ENCODE peak calls at places on chromosomes 12 and 14, in six cellular contexts. One of them, this sample, is unnamed.

GRCh38 chr12:45257185-45257585 is 41.3 kb downstream of the ANO6 start:
- DNase-seq in psoas muscle: no peak
- DNase-seq in hypothalamus: no peak
- DNase-seq in tibial artery: no peak
- DNase-seq in SK-N-DZ: no peak
- DNase-seq in tibial nerve: no peak
- DNase-seq in this sample: no peak

GRCh38 chr12:124917135-124917840 is 2.8 kb upstream of the UBC start:
- DNase-seq in psoas muscle: peak; percentile 99
- DNase-seq in hypothalamus: no peak
- DNase-seq in tibial artery: peak; percentile 100
- DNase-seq in SK-N-DZ: peak; percentile 99
- DNase-seq in tibial nerve: peak; percentile 98
- DNase-seq in this sample: no peak

GRCh38 chr14:71122866-71123565 is 215.8 kb downstream of the PCNX1 start:
- DNase-seq in psoas muscle: no peak
- DNase-seq in hypothalamus: no peak
- DNase-seq in tibial artery: no peak
- DNase-seq in SK-N-DZ: no peak
- DNase-seq in tibial nerve: no peak
- DNase-seq in this sample: no peak

GRCh38 chr12:103273645-103274044 is 222.1 kb downstream of the C12orf42 start:
- DNase-seq in psoas muscle: no peak
- DNase-seq in hypothalamus: no peak
- DNase-seq in tibial artery: no peak
- DNase-seq in SK-N-DZ: no peak
- DNase-seq in tibial nerve: no peak
- DNase-seq in this sample: no peak

GRCh38 chr14:34299360-34299759 is 162.7 kb downstream of the SPTSSA start:
- DNase-seq in psoas muscle: no peak
- DNase-seq in hypothalamus: no peak
- DNase-seq in tibial artery: no peak
- DNase-seq in SK-N-DZ: no peak
- DNase-seq in tibial nerve: no peak
- DNase-seq in this sample: no peak

GRCh38 chr12:131085816-131086591 is 132.3 kb downstream of the ADGRD1 start:
- DNase-seq in psoas muscle: no peak
- DNase-seq in hypothalamus: no peak
- DNase-seq in tibial artery: peak; percentile 57
- DNase-seq in SK-N-DZ: no peak
- DNase-seq in tibial nerve: no peak
- DNase-seq in this sample: no peak

GRCh38 chr14:64506751-64507150 is 2.2 kb downstream of the ZBTB1 start:
- DNase-seq in psoas muscle: no peak
- DNase-seq in hypothalamus: no peak
- DNase-seq in tibial artery: no peak
- DNase-seq in SK-N-DZ: no peak
- DNase-seq in tibial nerve: no peak
- DNase-seq in this sample: no peak

GRCh38 chr14:60655898-60656754 is 6.8 kb upstream of the SIX1 start:
- DNase-seq in psoas muscle: no peak
- DNase-seq in hypothalamus: no peak
- DNase-seq in tibial artery: no peak
- DNase-seq in SK-N-DZ: peak; percentile 19
- DNase-seq in tibial nerve: no peak
- DNase-seq in this sample: no peak

GRCh38 chr14:102043251-102044025 is 43.4 kb downstream of the HSP90AA1 start:
- DNase-seq in psoas muscle: peak; percentile 86
- DNase-seq in hypothalamus: peak; percentile 26
- DNase-seq in tibial artery: no peak
- DNase-seq in SK-N-DZ: no peak
- DNase-seq in tibial nerve: no peak
- DNase-seq in this sample: peak; percentile 67

GRCh38 chr14:105335735-105336476 is 21.4 kb downstream of the PACS2 start:
- DNase-seq in psoas muscle: peak; percentile 85
- DNase-seq in hypothalamus: peak; percentile 63
- DNase-seq in tibial artery: no peak
- DNase-seq in SK-N-DZ: no peak
- DNase-seq in tibial nerve: no peak
- DNase-seq in this sample: peak; percentile 37

GRCh38 chr12:109726511-109727038 is 12.9 kb downstream of the FAM222A start:
- DNase-seq in psoas muscle: no peak
- DNase-seq in hypothalamus: no peak
- DNase-seq in tibial artery: peak; percentile 55
- DNase-seq in SK-N-DZ: no peak
- DNase-seq in tibial nerve: no peak
- DNase-seq in this sample: no peak

GRCh38 chr14:101408077-101408831 is 153.0 kb upstream of the DIO3 start:
- DNase-seq in psoas muscle: no peak
- DNase-seq in hypothalamus: no peak
- DNase-seq in tibial artery: peak; percentile 76
- DNase-seq in SK-N-DZ: no peak
- DNase-seq in tibial nerve: peak; percentile 21
- DNase-seq in this sample: no peak

GRCh38 chr12:124588689-124589318 is 21.4 kb upstream of the NCOR2 start:
- DNase-seq in psoas muscle: no peak
- DNase-seq in hypothalamus: no peak
- DNase-seq in tibial artery: peak; percentile 79
- DNase-seq in SK-N-DZ: no peak
- DNase-seq in tibial nerve: peak; percentile 67
- DNase-seq in this sample: no peak

GRCh38 chr12:116337312-116337711 is 59.8 kb upstream of the MED13L start:
- DNase-seq in psoas muscle: no peak
- DNase-seq in hypothalamus: no peak
- DNase-seq in tibial artery: no peak
- DNase-seq in SK-N-DZ: no peak
- DNase-seq in tibial nerve: no peak
- DNase-seq in this sample: no peak

GRCh38 chr12:101951002-101951670 is 73.8 kb downstream of the DRAM1 start:
- DNase-seq in psoas muscle: no peak
- DNase-seq in hypothalamus: no peak
- DNase-seq in tibial artery: no peak
- DNase-seq in SK-N-DZ: no peak
- DNase-seq in tibial nerve: no peak
- DNase-seq in this sample: no peak